ENCODE peak calls at places on chromosome 2, in nine cellular contexts. F is progenitor cell of endocrine pancreas; A is ovary; Q is effector CD4-positive, alpha-beta T cell; X is Kasumi-1; P is GM19239; K is bronchial epithelial cell; C is MM.1S; L is iris pigment epithelial cell. I is an unnamed sample.

GRCh38 chr2:84849271-84849952 is 31.5 kb downstream of the TRABD2A start:
- DNase-seq in L (no peak), A (no peak), C (no peak), F (no peak), Q (peak), X (no peak), K (peak), P (no peak), I (no peak)

GRCh38 chr2:105780606-105781005 is 35.9 kb downstream of the NCK2 start:
- DNase-seq in A (no peak), L (no peak), Q (no peak), P (no peak), X (no peak), K (no peak), C (no peak), F (no peak), I (no peak)

GRCh38 chr2:100426384-100426720 is 8.9 kb upstream of the CHST10 start:
- DNase-seq in F (no peak), C (no peak), L (no peak), P (no peak), K (no peak), A (no peak), Q (no peak), X (no peak), I (no peak)

GRCh38 chr2:27369471-27370025 is 590 bp downstream of the EIF2B4 start:
- DNase-seq in A (no peak), P (peak), X (peak), K (peak), Q (no peak), L (peak), F (no peak), C (no peak), I (no peak)

GRCh38 chr2:178990533-178991241 is 59.2 kb downstream of the CCDC141 start:
- DNase-seq in K (no peak), Q (no peak), X (no peak), P (no peak), L (no peak), F (no peak), C (peak), A (no peak), I (no peak)

GRCh38 chr2:162967137-162967536 is 128.6 kb upstream of the KCNH7 start:
- DNase-seq in K (no peak), A (no peak), F (no peak), P (no peak), C (no peak), L (no peak), X (no peak), Q (no peak), I (no peak)

GRCh38 chr2:105396254-105397024 is 2.4 kb downstream of the FHL2 start:
- DNase-seq in F (no peak), K (peak), C (no peak), P (no peak), A (no peak), Q (no peak), X (no peak), L (peak), I (no peak)

GRCh38 chr2:187477041-187477440 is 29.0 kb upstream of the CALCRL start:
- DNase-seq in A (no peak), P (no peak), F (no peak), L (no peak), C (no peak), X (no peak), K (no peak), Q (no peak), I (no peak)

GRCh38 chr2:10238396-10238795 is 64.3 kb upstream of the HPCAL1 start:
- DNase-seq in Q (no peak), X (no peak), L (no peak), K (no peak), P (no peak), A (peak), F (no peak), C (no peak), I (no peak)

GRCh38 chr2:219429958-219430586 is 4.6 kb upstream of the SPEG start:
- DNase-seq in K (no peak), F (no peak), P (no peak), X (no peak), A (no peak), Q (no peak), L (no peak), C (no peak), I (no peak)

GRCh38 chr2:39094717-39095363 is 26.0 kb downstream of the SOS1 start:
- DNase-seq in C (peak), K (no peak), L (peak), X (peak), P (peak), F (no peak), A (no peak), Q (no peak), I (no peak)

GRCh38 chr2:223674998-223675609 is 72.9 kb upstream of the SCG2 start:
- DNase-seq in P (no peak), F (no peak), A (no peak), Q (no peak), L (peak), K (peak), X (no peak), C (no peak), I (no peak)

GRCh38 chr2:68041704-68042245 is 21.0 kb downstream of the C1D start:
- DNase-seq in P (no peak), C (no peak), L (no peak), Q (no peak), X (no peak), K (no peak), F (no peak), A (no peak), I (no peak)

GRCh38 chr2:206004004-206004693 is 81.8 kb downstream of the INO80D start:
- DNase-seq in Q (no peak), A (no peak), L (peak), K (no peak), X (no peak), C (no peak), F (no peak), P (no peak), I (no peak)

GRCh38 chr2:4258563-4258962 is 555.2 kb downstream of the DCDC2C start:
- DNase-seq in A (no peak), P (no peak), Q (no peak), K (peak), C (no peak), F (no peak), L (peak), X (no peak), I (no peak)

GRCh38 chr2:36376992-36377738 is 21.6 kb downstream of the CRIM1 start:
- DNase-seq in C (no peak), P (no peak), X (no peak), K (peak), L (no peak), A (no peak), Q (no peak), F (no peak), I (no peak)

GRCh38 chr2:190425883-190426658 is 17.9 kb downstream of the MFSD6 start:
- DNase-seq in Q (no peak), X (no peak), L (no peak), A (no peak), P (no peak), C (no peak), F (no peak), K (no peak), I (no peak)

GRCh38 chr2:195658541-195658890 is 1.5 kb downstream of the SLC39A10 start:
- DNase-seq in F (no peak), L (peak), Q (peak), K (peak), P (no peak), C (no peak), X (peak), A (no peak), I (no peak)

GRCh38 chr2:174632847-174633620 is 35.4 kb upstream of the WIPF1 start:
- DNase-seq in C (peak), Q (no peak), A (no peak), L (peak), P (no peak), K (no peak), F (no peak), X (peak), I (no peak)

GRCh38 chr2:174877796-174878195 is 113.5 kb upstream of the CHRNA1 start:
- DNase-seq in X (no peak), A (no peak), P (no peak), F (no peak), K (no peak), L (no peak), Q (no peak), C (no peak), I (no peak)

GRCh38 chr2:186695081-186695756 is 1.4 kb downstream of the FAM171B start:
- DNase-seq in Q (no peak), X (no peak), A (no peak), C (no peak), P (no peak), L (peak), F (no peak), K (peak), I (no peak)

GRCh38 chr2:16861154-16861929 is 195.7 kb upstream of the CYRIA start:
- DNase-seq in A (no peak), Q (no peak), X (peak), K (peak), C (no peak), F (no peak), P (no peak), L (peak), I (no peak)

GRCh38 chr2:216700088-216700567 is 4.8 kb upstream of the IGFBP5 start:
- DNase-seq in F (no peak), P (no peak), Q (no peak), A (no peak), K (no peak), L (no peak), C (no peak), X (no peak), I (no peak)

GRCh38 chr2:177078843-177079242 is 133.8 kb upstream of the HNRNPA3 start:
- DNase-seq in C (no peak), A (no peak), Q (no peak), P (no peak), F (no peak), K (no peak), L (no peak), X (no peak), I (no peak)

GRCh38 chr2:99841749-99842148 is 300.6 kb downstream of the AFF3 start:
- DNase-seq in C (no peak), A (no peak), F (no peak), X (no peak), K (peak), P (no peak), L (peak), Q (no peak), I (no peak)

GRCh38 chr2:47078541-47079482 is 76.3 kb downstream of the STPG4 start:
- DNase-seq in K (no peak), C (no peak), P (no peak), A (peak), Q (no peak), L (no peak), X (no peak), F (no peak), I (no peak)

GRCh38 chr2:241720560-241720959 is 13.9 kb upstream of the D2HGDH start:
- DNase-seq in C (no peak), A (no peak), K (no peak), P (no peak), F (no peak), Q (no peak), L (no peak), X (no peak), I (no peak)

GRCh38 chr2:56288863-56289580 is 105.2 kb downstream of the CCDC85A start:
- DNase-seq in X (no peak), A (no peak), P (no peak), F (no peak), Q (no peak), L (peak), K (no peak), C (no peak), I (no peak)

GRCh38 chr2:110832740-110833139 is 100.4 kb downstream of the ACOXL start:
- DNase-seq in K (no peak), X (no peak), F (no peak), L (no peak), A (no peak), C (no peak), P (no peak), Q (no peak), I (no peak)

GRCh38 chr2:32773409-32773808 is 145.6 kb downstream of the TTC27 start:
- DNase-seq in K (no peak), L (no peak), A (no peak), F (no peak), C (no peak), P (no peak), X (no peak), Q (no peak), I (no peak)

GRCh38 chr2:57878573-57878910 is 168.1 kb upstream of the VRK2 start:
- DNase-seq in X (no peak), L (no peak), K (no peak), Q (no peak), P (no peak), A (no peak), F (no peak), C (no peak), I (no peak)

GRCh38 chr2:221399183-221399582 is 172.9 kb downstream of the EPHA4 start:
- DNase-seq in P (no peak), K (no peak), C (no peak), L (no peak), X (no peak), F (no peak), Q (no peak), A (no peak), I (no peak)

GRCh38 chr2:233117811-233118480 is 57.8 kb downstream of the INPP5D start:
- DNase-seq in K (no peak), A (no peak), L (no peak), F (no peak), C (no peak), P (no peak), Q (no peak), X (no peak), I (no peak)

GRCh38 chr2:239298126-239298804 is 102.6 kb downstream of the HDAC4 start:
- DNase-seq in A (peak), L (no peak), K (peak), F (no peak), Q (peak), C (no peak), X (peak), P (no peak), I (no peak)